ENCODE peak calls at places on chromosomes 4 and X, in nine cellular contexts. D is NCI-H748 treated with DMSO at 0.1 percent for 48 hours; M is AG09309; P is pons; H is H7; L is right lobe of liver; W is tibial artery; U is stimulated activated CD8-positive, alpha-beta memory T cell treated with anti-CD3 and anti-CD28 coated beads, Interleukin-2, amount 100 ng/mL, for 48 hours; F is T-helper 2 cell. Z is an unnamed sample.

GRCh38 chr4:137967480-137968190 is 274.5 kb downstream of the SLC7A11 start:
- DNase-seq in F (no peak), L (no peak), H (no peak), D (no peak), P (no peak), M (no peak), W (no peak), U (no peak), Z (peak; percentile 23)

GRCh38 chrX:15165832-15166231 is 104.1 kb downstream of the ASB9 start:
- DNase-seq in H (no peak), L (no peak), P (no peak), D (no peak), F (no peak), M (no peak), U (no peak), W (no peak), Z (no peak)

GRCh38 chrX:72094894-72095293 is 36.8 kb downstream of the RTL5 start:
- DNase-seq in F (peak; percentile 62), D (peak; percentile 26), M (no peak), W (no peak), H (peak; percentile 51), P (no peak), U (no peak), L (no peak), Z (peak; percentile 76)

GRCh38 chrX:9953396-9953795 is 13.8 kb upstream of the CLDN34 start:
- DNase-seq in M (no peak), L (no peak), W (no peak), F (no peak), D (no peak), U (no peak), H (no peak), P (no peak), Z (no peak)

GRCh38 chr4:53234669-53235068 is 131.2 kb downstream of the SCFD2 start:
- DNase-seq in W (no peak), D (no peak), L (no peak), M (no peak), F (no peak), H (no peak), U (no peak), P (no peak), Z (no peak)

GRCh38 chr4:57102050-57102564 is 8.1 kb downstream of the IGFBP7 start:
- DNase-seq in U (no peak), P (peak; percentile 44), H (no peak), W (peak; percentile 65), D (no peak), M (no peak), F (no peak), L (no peak), Z (no peak)

GRCh38 chr4:105526656-105527055 is 25.8 kb upstream of the ARHGEF38 start:
- DNase-seq in P (no peak), H (no peak), L (no peak), W (no peak), U (no peak), D (no peak), M (no peak), F (no peak), Z (no peak)

GRCh38 chrX:154596290-154596929 is 11.5 kb downstream of the CTAG1A start:
- DNase-seq in H (peak; percentile 84), M (peak; percentile 84), L (no peak), F (peak; percentile 79), D (no peak), U (no peak), W (no peak), P (no peak), Z (no peak)

GRCh38 chr4:1475277-1476139 is 69.3 kb upstream of the NKX1-1 start:
- DNase-seq in W (no peak), P (no peak), F (no peak), D (no peak), M (no peak), L (no peak), H (no peak), U (no peak), Z (no peak)

GRCh38 chr4:4456351-4456750 is 69.4 kb downstream of the NSG1 start:
- DNase-seq in W (no peak), H (no peak), U (no peak), P (no peak), M (no peak), L (no peak), F (no peak), D (no peak), Z (no peak)

GRCh38 chr4:142274137-142274536 is 572.0 kb downstream of the INPP4B start:
- DNase-seq in U (no peak), L (no peak), P (no peak), D (no peak), H (no peak), M (no peak), F (no peak), W (no peak), Z (no peak)

GRCh38 chr4:186266699-186267467 is 894 bp downstream of the F11 start:
- DNase-seq in D (no peak), W (no peak), M (no peak), F (no peak), H (peak; percentile 79), P (no peak), U (no peak), L (peak; percentile 71), Z (no peak)

GRCh38 chr4:186192068-186192751 is 843 bp downstream of the CYP4V2 start:
- DNase-seq in M (no peak), U (peak; percentile 11), H (peak; percentile 75), P (peak; percentile 76), F (peak; percentile 58), W (peak; percentile 56), L (peak; percentile 61), D (no peak), Z (peak; percentile 62)

GRCh38 chrX:56232221-56233082 is at the start of gene KLF8:
- DNase-seq in W (peak; percentile 55), U (no peak), F (peak; percentile 39), P (no peak), H (peak; percentile 76), M (no peak), D (no peak), L (no peak), Z (peak; percentile 54)

GRCh38 chr4:145154573-145154972 is 25.8 kb downstream of the OTUD4 start:
- DNase-seq in W (no peak), H (peak; percentile 10), P (peak; percentile 54), D (no peak), L (no peak), M (no peak), U (no peak), F (peak; percentile 45), Z (peak; percentile 27)

GRCh38 chr4:98706200-98706813 is 47.9 kb upstream of the TSPAN5 start:
- DNase-seq in D (no peak), F (peak; percentile 96), U (no peak), M (no peak), H (no peak), L (no peak), W (no peak), P (no peak), Z (no peak)

GRCh38 chr4:151801547-151802516 is 41.0 kb upstream of the GATB start:
- DNase-seq in P (peak; percentile 26), U (peak; percentile 46), W (peak; percentile 32), M (no peak), H (peak; percentile 50), D (no peak), F (peak; percentile 62), L (no peak), Z (peak; percentile 65)

GRCh38 chr4:126445596-126445995 is 1130.8 kb downstream of the FAT4 start:
- DNase-seq in F (no peak), H (no peak), W (no peak), U (no peak), D (no peak), P (no peak), L (no peak), M (no peak), Z (no peak)

GRCh38 chr4:75385139-75385538 is 129.1 kb downstream of the RCHY1 start:
- DNase-seq in P (no peak), D (no peak), L (no peak), U (no peak), M (no peak), F (no peak), H (no peak), W (no peak), Z (no peak)

GRCh38 chr4:186805020-186805820 is 81.6 kb upstream of the FAT1 start:
- DNase-seq in P (no peak), D (no peak), H (no peak), U (no peak), L (no peak), F (no peak), M (no peak), W (no peak), Z (no peak)

GRCh38 chr4:39714171-39714570 is 16.2 kb downstream of the UBE2K start:
- DNase-seq in W (no peak), H (no peak), U (no peak), F (no peak), P (no peak), M (no peak), D (no peak), L (no peak), Z (no peak)

GRCh38 chr4:82201303-82201702 is 172.5 kb downstream of the HNRNPD start:
- DNase-seq in U (no peak), M (no peak), L (no peak), W (no peak), F (no peak), D (no peak), P (no peak), H (no peak), Z (peak; percentile 25)

GRCh38 chr4:123876640-123877039 is 480.0 kb downstream of the SPRY1 start:
- DNase-seq in F (no peak), W (no peak), D (no peak), L (no peak), M (no peak), U (no peak), H (no peak), P (no peak), Z (no peak)

GRCh38 chr4:12729384-12729783 is 754.8 kb downstream of the RAB28 start:
- DNase-seq in H (no peak), U (no peak), P (peak; percentile 28), D (peak; percentile 15), W (no peak), L (no peak), M (no peak), F (no peak), Z (peak; percentile 75)

GRCh38 chr4:89267392-89267791 is 40.2 kb downstream of the GPRIN3 start:
- DNase-seq in F (no peak), M (no peak), U (no peak), D (no peak), L (no peak), P (no peak), W (no peak), H (no peak), Z (no peak)

GRCh38 chrX:42102586-42103282 is 179.4 kb upstream of the CASK start:
- DNase-seq in W (peak; percentile 18), D (no peak), F (no peak), U (no peak), H (no peak), L (no peak), M (no peak), P (no peak), Z (no peak)

GRCh38 chrX:124348152-124348551 is 1.8 kb downstream of the SH2D1A start:
- DNase-seq in F (no peak), U (no peak), P (no peak), H (no peak), M (no peak), W (no peak), D (no peak), L (no peak), Z (no peak)

GRCh38 chr4:41865306-41865980 is 69.8 kb upstream of the TMEM33 start:
- DNase-seq in L (peak; percentile 89), D (no peak), P (no peak), W (no peak), F (no peak), U (no peak), M (no peak), H (peak; percentile 60), Z (no peak)

GRCh38 chr4:6177587-6178197 is 22.7 kb downstream of the JAKMIP1 start:
- DNase-seq in U (peak; percentile 43), L (no peak), M (no peak), H (no peak), W (no peak), D (no peak), P (no peak), F (peak; percentile 92), Z (peak; percentile 67)

GRCh38 chrX:13662537-13662841 is 9.5 kb downstream of the TCEANC start:
- DNase-seq in M (peak; percentile 84), F (no peak), P (no peak), H (no peak), W (no peak), U (no peak), L (no peak), D (no peak), Z (no peak)

Z was measured in DMS53.